ENCODE peak calls at places on chromosome 6, in four cellular contexts. One of them, this sample, is unnamed.
A peak's percentile ranks its signal among the peaks of the same experiment; 100 is the strongest.

GRCh38 chr6:109082178-109082577 is 12.5 kb downstream of the SESN1 start:
- DNase-seq in HCT116: no peak
- DNase-seq in sigmoid colon: no peak
- DNase-seq in Panc1: no peak
- DNase-seq in this sample: no peak

GRCh38 chr6:87333033-87333432 is 4.0 kb upstream of the GJB7 start:
- DNase-seq in HCT116: no peak
- DNase-seq in sigmoid colon: no peak
- DNase-seq in Panc1: no peak
- DNase-seq in this sample: no peak

GRCh38 chr6:123803456-123803861 is 206 bp upstream of the NKAIN2 start:
- DNase-seq in HCT116: no peak
- DNase-seq in sigmoid colon: no peak
- DNase-seq in Panc1: no peak
- DNase-seq in this sample: no peak

GRCh38 chr6:12610862-12611261 is 105.7 kb upstream of the PHACTR1 start:
- DNase-seq in HCT116: no peak
- DNase-seq in sigmoid colon: no peak
- DNase-seq in Panc1: no peak
- DNase-seq in this sample: no peak

GRCh38 chr6:48765352-48765961 is 654.5 kb upstream of the PTCHD4 start:
- DNase-seq in HCT116: peak; percentile 59
- DNase-seq in sigmoid colon: no peak
- DNase-seq in Panc1: peak; percentile 38
- DNase-seq in this sample: no peak

GRCh38 chr6:40152196-40152595 is 217.9 kb upstream of the MOCS1 start:
- DNase-seq in HCT116: no peak
- DNase-seq in sigmoid colon: no peak
- DNase-seq in Panc1: no peak
- DNase-seq in this sample: no peak

GRCh38 chr6:149325648-149326236 is 8.2 kb downstream of the TAB2 start:
- DNase-seq in HCT116: no peak
- DNase-seq in sigmoid colon: no peak
- DNase-seq in Panc1: no peak
- DNase-seq in this sample: no peak

GRCh38 chr6:136729832-136730231 is 62.4 kb downstream of the MAP3K5 start:
- DNase-seq in HCT116: no peak
- DNase-seq in sigmoid colon: no peak
- DNase-seq in Panc1: no peak
- DNase-seq in this sample: no peak

GRCh38 chr6:151325075-151326050 is 66.0 kb downstream of the ZBTB2 start:
- DNase-seq in HCT116: peak; percentile 78
- DNase-seq in sigmoid colon: peak; percentile 92
- DNase-seq in Panc1: no peak
- DNase-seq in this sample: peak; percentile 27

GRCh38 chr6:108876929-108877775 is 28.9 kb downstream of the ARMC2 start:
- DNase-seq in HCT116: no peak
- DNase-seq in sigmoid colon: peak; percentile 94
- DNase-seq in Panc1: no peak
- DNase-seq in this sample: no peak

GRCh38 chr6:74415056-74415455 is 719.1 kb downstream of the CD109 start:
- DNase-seq in HCT116: no peak
- DNase-seq in sigmoid colon: no peak
- DNase-seq in Panc1: no peak
- DNase-seq in this sample: no peak

GRCh38 chr6:161031721-161032495 is 40.3 kb downstream of the MAP3K4 start:
- DNase-seq in HCT116: no peak
- DNase-seq in sigmoid colon: no peak
- DNase-seq in Panc1: no peak
- DNase-seq in this sample: no peak

GRCh38 chr6:170224694-170225660 is 65.9 kb downstream of the DLL1 start:
- DNase-seq in HCT116: no peak
- DNase-seq in sigmoid colon: peak; percentile 48
- DNase-seq in Panc1: no peak
- DNase-seq in this sample: peak; percentile 94

GRCh38 chr6:76435174-76435573 is 362.7 kb upstream of the IMPG1 start:
- DNase-seq in HCT116: no peak
- DNase-seq in sigmoid colon: no peak
- DNase-seq in Panc1: no peak
- DNase-seq in this sample: no peak

GRCh38 chr6:79868098-79868722 is 79.1 kb downstream of the ELOVL4 start:
- DNase-seq in HCT116: peak; percentile 76
- DNase-seq in sigmoid colon: no peak
- DNase-seq in Panc1: peak; percentile 56
- DNase-seq in this sample: peak; percentile 25

GRCh38 chr6:115058414-115059211 is 715.8 kb upstream of the HS3ST5 start:
- DNase-seq in HCT116: no peak
- DNase-seq in sigmoid colon: no peak
- DNase-seq in Panc1: no peak
- DNase-seq in this sample: no peak

GRCh38 chr6:109269057-109269456 is 113.2 kb downstream of the CD164 start:
- DNase-seq in HCT116: no peak
- DNase-seq in sigmoid colon: no peak
- DNase-seq in Panc1: no peak
- DNase-seq in this sample: no peak

GRCh38 chr6:78909391-78909790 is 42.0 kb downstream of the IRAK1BP1 start:
- DNase-seq in HCT116: no peak
- DNase-seq in sigmoid colon: no peak
- DNase-seq in Panc1: no peak
- DNase-seq in this sample: no peak

GRCh38 chr6:30915591-30915946 is 1.5 kb downstream of the VARS2 start:
- DNase-seq in HCT116: peak; percentile 55
- DNase-seq in sigmoid colon: no peak
- DNase-seq in Panc1: no peak
- DNase-seq in this sample: peak; percentile 26

GRCh38 chr6:155252581-155252980 is 11.2 kb upstream of the CLDN20 start:
- DNase-seq in HCT116: no peak
- DNase-seq in sigmoid colon: no peak
- DNase-seq in Panc1: no peak
- DNase-seq in this sample: no peak

GRCh38 chr6:99603421-99604160 is 3.0 kb upstream of the PRDM13 start:
- DNase-seq in HCT116: no peak
- DNase-seq in sigmoid colon: no peak
- DNase-seq in Panc1: no peak
- DNase-seq in this sample: no peak

GRCh38 chr6:36243562-36244212 is 26.2 kb upstream of the PNPLA1 start:
- DNase-seq in HCT116: no peak
- DNase-seq in sigmoid colon: no peak
- DNase-seq in Panc1: no peak
- DNase-seq in this sample: no peak

GRCh38 chr6:26025047-26025893 is 62.0 kb upstream of the HFE start:
- DNase-seq in HCT116: no peak
- DNase-seq in sigmoid colon: peak; percentile 81
- DNase-seq in Panc1: no peak
- DNase-seq in this sample: peak; percentile 42
- TF ChIP-seq POLR2AphosphoS5 in HCT116: no peak
- TF ChIP-seq POLR2AphosphoS5 in sigmoid colon: peak; percentile 89
- TF ChIP-seq POLR2AphosphoS5 in Panc1: no peak
- TF ChIP-seq POLR2AphosphoS5 in this sample: peak; percentile 75

DNA sequence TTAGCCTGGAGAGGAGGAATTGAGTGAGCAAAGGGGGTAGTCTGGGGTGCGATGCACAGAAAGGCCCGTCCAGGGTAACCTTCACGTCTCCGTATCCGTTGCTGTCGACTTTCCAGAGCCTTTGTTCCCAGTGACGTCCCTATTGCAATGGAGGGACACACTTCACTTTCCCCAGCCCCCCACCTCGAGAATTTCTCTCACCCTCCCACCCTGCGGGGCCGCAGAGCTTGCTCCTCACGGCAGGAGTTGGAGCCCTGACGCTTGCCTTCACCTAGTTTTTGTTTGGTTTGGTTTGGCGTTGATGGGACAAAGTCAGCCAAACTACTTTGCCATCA is 633 bp upstream of the MOXD1 start:
- DNase-seq in HCT116: no peak
- DNase-seq in sigmoid colon: no peak
- DNase-seq in Panc1: no peak
- DNase-seq in this sample: no peak
- TF ChIP-seq POLR2AphosphoS5 in HCT116: no peak
- TF ChIP-seq POLR2AphosphoS5 in sigmoid colon: no peak
- TF ChIP-seq POLR2AphosphoS5 in Panc1: no peak
- TF ChIP-seq POLR2AphosphoS5 in this sample: no peak

GRCh38 chr6:4374231-4374630 is 238.9 kb upstream of the ECI2 start:
- DNase-seq in HCT116: no peak
- DNase-seq in sigmoid colon: no peak
- DNase-seq in Panc1: no peak
- DNase-seq in this sample: no peak

GRCh38 chr6:4380881-4381281 is 245.5 kb upstream of the ECI2 start:
- DNase-seq in HCT116: no peak
- DNase-seq in sigmoid colon: no peak
- DNase-seq in Panc1: no peak
- DNase-seq in this sample: no peak

GRCh38 chr6:4378319-4378996 is 243.1 kb upstream of the ECI2 start:
- DNase-seq in HCT116: no peak
- DNase-seq in sigmoid colon: no peak
- DNase-seq in Panc1: no peak
- DNase-seq in this sample: no peak

GRCh38 chr6:4379958-4380357 is 244.6 kb upstream of the ECI2 start:
- DNase-seq in HCT116: no peak
- DNase-seq in sigmoid colon: no peak
- DNase-seq in Panc1: no peak
- DNase-seq in this sample: no peak

GRCh38 chr6:4377635-4378034 is 242.3 kb upstream of the ECI2 start:
- DNase-seq in HCT116: no peak
- DNase-seq in sigmoid colon: no peak
- DNase-seq in Panc1: no peak
- DNase-seq in this sample: no peak
- TF ChIP-seq POLR2AphosphoS5 in HCT116: no peak
- TF ChIP-seq POLR2AphosphoS5 in sigmoid colon: no peak
- TF ChIP-seq POLR2AphosphoS5 in Panc1: no peak
- TF ChIP-seq POLR2AphosphoS5 in this sample: no peak

GRCh38 chr6:113110211-113110610 is 746.9 kb upstream of the MARCKS start:
- DNase-seq in HCT116: no peak
- DNase-seq in sigmoid colon: no peak
- DNase-seq in Panc1: no peak
- DNase-seq in this sample: no peak

GRCh38 chr6:113111550-113111949 is 745.6 kb upstream of the MARCKS start:
- DNase-seq in HCT116: no peak
- DNase-seq in sigmoid colon: no peak
- DNase-seq in Panc1: no peak
- DNase-seq in this sample: no peak
- TF ChIP-seq POLR2AphosphoS5 in HCT116: no peak
- TF ChIP-seq POLR2AphosphoS5 in sigmoid colon: no peak
- TF ChIP-seq POLR2AphosphoS5 in Panc1: no peak
- TF ChIP-seq POLR2AphosphoS5 in this sample: no peak

GRCh38 chr6:166335378-166336366 is 6.7 kb downstream of the SFT2D1 start:
- DNase-seq in HCT116: no peak
- DNase-seq in sigmoid colon: no peak
- DNase-seq in Panc1: no peak
- DNase-seq in this sample: no peak
- TF ChIP-seq POLR2AphosphoS5 in HCT116: no peak
- TF ChIP-seq POLR2AphosphoS5 in sigmoid colon: no peak
- TF ChIP-seq POLR2AphosphoS5 in Panc1: no peak
- TF ChIP-seq POLR2AphosphoS5 in this sample: no peak

DNA sequence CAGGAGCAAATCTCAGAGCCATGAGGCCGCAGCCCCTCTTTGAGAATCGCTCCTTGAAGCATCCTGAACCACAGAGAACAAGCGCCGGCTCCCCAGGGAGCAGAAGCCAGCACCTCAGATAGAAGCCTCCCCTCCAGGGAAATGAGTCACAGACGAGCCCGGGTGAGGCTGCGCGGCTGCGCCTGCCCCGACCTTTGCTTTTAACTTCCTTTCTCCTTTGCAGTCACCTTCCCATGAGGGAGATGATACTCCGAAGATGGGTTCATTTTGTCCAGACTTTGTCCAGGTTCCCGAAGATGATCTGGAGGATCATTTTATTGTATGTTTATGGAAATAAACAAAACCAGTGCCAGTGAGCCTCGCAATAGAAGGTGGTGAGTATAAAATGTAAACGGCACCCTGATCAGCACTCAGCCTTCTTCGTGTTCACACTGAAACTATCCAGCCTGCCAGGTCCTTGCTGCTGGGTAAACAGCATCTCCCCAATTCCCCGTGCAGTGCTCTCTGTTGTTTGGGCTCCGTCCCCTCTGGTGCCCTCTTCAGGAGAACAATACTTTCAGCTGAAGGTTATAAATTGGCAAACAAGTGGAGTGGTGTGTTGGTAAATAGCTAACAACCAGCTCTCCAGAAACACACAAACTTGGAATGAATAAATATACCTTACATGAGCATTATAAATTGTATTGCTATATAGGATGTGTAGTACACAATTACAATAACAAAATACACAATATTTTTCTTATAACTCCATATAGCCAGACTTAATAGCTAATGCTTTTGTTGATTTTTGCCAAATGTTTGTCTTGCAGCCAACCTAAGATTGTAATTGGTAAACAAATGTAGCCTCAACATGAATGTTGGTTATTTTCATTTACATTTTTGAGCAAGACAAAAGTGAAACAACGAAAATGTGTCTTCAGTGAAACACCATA is 41.4 kb upstream of the TMEM181 start:
- DNase-seq in HCT116: peak; percentile 77
- DNase-seq in sigmoid colon: no peak
- DNase-seq in Panc1: peak; percentile 76
- DNase-seq in this sample: peak; percentile 55
- TF ChIP-seq POLR2AphosphoS5 in HCT116: no peak
- TF ChIP-seq POLR2AphosphoS5 in sigmoid colon: no peak
- TF ChIP-seq POLR2AphosphoS5 in Panc1: no peak
- TF ChIP-seq POLR2AphosphoS5 in this sample: peak; percentile 52

This sample was measured in prostate gland.